ENCODE peak calls at places on chromosomes 3 and 15, in eight cellular contexts. K is lower lobe of right lung; Y is lung; M is testis; O is CD8-positive, alpha-beta T cell; U is pancreas; V is OCI-LY7; G is ovary. F is an unnamed sample. For H3K36me3, the result is how much of the 10 kb centered on the place peaks cover.

GRCh38 chr15:52730163-52730562 is 51.0 kb upstream of the ATOSA start:
- DNase-seq in U (no peak), O (peak), K (no peak), Y (no peak), V (peak), M (no peak), G (no peak), F (no peak)

GRCh38 chr15:41581110-41581509 is 22.1 kb downstream of the TYRO3 start:
- DNase-seq in G (no peak), K (no peak), V (peak), U (no peak), M (no peak), Y (no peak), O (no peak), F (no peak)

GRCh38 chr3:57557088-57557537 is 1.0 kb downstream of the PDE12 start:
- DNase-seq in U (no peak), K (peak), G (no peak), Y (peak), V (peak), M (peak), O (peak), F (peak)

GRCh38 chr15:79475312-79475711 is 43.2 kb downstream of the MINAR1 start:
- DNase-seq in V (no peak), K (no peak), Y (no peak), O (no peak), U (no peak), G (no peak), M (no peak), F (no peak)

GRCh38 chr3:156751461-156752025 is 74.6 kb upstream of the LEKR1 start:
- DNase-seq in K (no peak), O (no peak), Y (no peak), U (no peak), M (peak), V (no peak), G (peak), F (no peak)

GRCh38 chr15:50330921-50331320 is 24.1 kb downstream of the GABPB1 start:
- DNase-seq in K (no peak), G (no peak), O (no peak), U (no peak), Y (no peak), V (no peak), M (no peak), F (no peak)

GRCh38 chr15:95286316-95286880 is 1044.1 kb upstream of the NR2F2 start:
- DNase-seq in V (no peak), K (no peak), M (no peak), O (no peak), Y (no peak), G (peak), U (no peak), F (no peak)

GRCh38 chr15:74133071-74133702 is 2.8 kb downstream of the ISLR2 start:
- DNase-seq in M (no peak), G (no peak), U (no peak), Y (no peak), V (no peak), K (no peak), O (no peak), F (no peak)

GRCh38 chr3:59605944-59606534 is 556.2 kb upstream of the CFAP20DC start:
- DNase-seq in K (no peak), V (no peak), G (no peak), U (no peak), Y (no peak), O (no peak), M (no peak), F (no peak)

GRCh38 chr3:47412842-47413520 is 32.2 kb downstream of the PTPN23 start:
- DNase-seq in O (no peak), Y (no peak), K (no peak), U (no peak), V (no peak), M (no peak), G (no peak), F (no peak)
- H3K36me3 ChIP-seq in O (under half), Y (half or more), K (half or more), U (under half), V (half or more), M (under half), G (under half), F (half or more)

DNA sequence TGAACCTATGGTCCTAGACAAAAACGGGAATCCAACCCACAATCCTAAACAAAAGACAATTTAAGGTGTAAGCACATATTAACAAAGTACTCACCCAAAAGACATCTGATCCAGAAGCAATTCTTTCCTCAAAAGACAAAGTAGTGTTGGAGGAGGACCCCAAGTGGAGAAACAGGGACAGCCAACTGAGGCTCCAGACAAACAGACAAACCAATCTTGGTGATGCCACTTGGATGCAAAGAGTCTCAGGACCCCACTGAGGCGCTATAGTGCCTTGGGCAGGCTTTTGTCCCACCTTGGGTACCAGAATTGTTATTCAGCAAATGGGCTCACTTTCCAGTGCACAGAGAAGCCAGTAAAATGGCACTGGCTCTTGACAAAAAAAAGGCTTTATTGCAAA is 613.8 kb downstream of the DIPK2A start:
- DNase-seq in O (no peak), V (no peak), Y (no peak), U (no peak), G (no peak), K (no peak), M (no peak), F (no peak)
- TF ChIP-seq CTCF in O (no peak), V (no peak), Y (no peak), U (no peak), G (no peak), K (no peak), M (no peak), F (no peak)

GRCh38 chr3:115623414-115623868 is at the start of gene GAP43:
- DNase-seq in O (no peak), G (peak), V (no peak), Y (no peak), U (peak), M (peak), K (no peak), F (peak)

GRCh38 chr3:115626006-115626409 is 2.7 kb downstream of the GAP43 start:
- DNase-seq in G (no peak), U (no peak), V (no peak), Y (no peak), M (no peak), K (no peak), O (no peak), F (no peak)

GRCh38 chr3:115624898-115625297 is 1.6 kb downstream of the GAP43 start:
- DNase-seq in K (no peak), U (no peak), O (no peak), V (no peak), G (no peak), M (no peak), Y (no peak), F (no peak)

GRCh38 chr3:115626711-115627110 is 3.4 kb downstream of the GAP43 start:
- DNase-seq in U (no peak), O (no peak), V (no peak), Y (no peak), G (no peak), K (no peak), M (no peak), F (no peak)

DNA sequence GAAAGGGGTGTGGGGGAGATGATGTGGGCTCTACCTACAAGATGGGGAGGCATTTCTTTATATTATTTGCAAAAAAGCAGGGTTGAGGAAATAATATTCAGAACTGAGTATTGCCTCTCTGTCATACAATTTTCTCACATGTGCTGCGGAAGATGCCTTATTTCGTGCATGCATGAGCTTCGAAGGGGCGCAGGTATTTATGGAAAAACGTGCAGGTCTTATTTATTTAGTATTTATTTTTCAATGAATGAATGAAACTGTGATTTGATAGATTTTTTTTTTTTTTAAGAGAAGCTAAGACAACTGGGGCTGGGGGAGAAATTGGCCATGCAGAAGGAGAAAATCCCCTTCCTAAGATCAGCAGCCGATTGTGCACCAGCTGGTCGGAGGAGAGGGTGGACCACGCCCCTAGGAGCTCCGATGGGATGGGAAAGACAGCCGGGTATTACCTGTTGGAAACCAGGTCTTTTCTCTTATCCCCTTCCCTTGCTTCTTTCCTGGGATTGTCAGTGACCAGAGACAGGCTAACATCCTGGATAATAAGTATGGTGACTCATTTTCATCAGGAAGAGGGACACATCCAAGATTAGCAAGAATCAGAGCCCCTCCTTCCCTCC is 827 bp downstream of the GAP43 start:
- DNase-seq in U (no peak), O (no peak), G (no peak), V (no peak), Y (no peak), M (no peak), K (no peak), F (no peak)
- H3K4me3 ChIP-seq in U (no peak), O (no peak), G (no peak), V (no peak), Y (no peak), M (no peak), K (no peak), F (no peak)

GRCh38 chr3:172332256-172333041 is 115.8 kb downstream of the GHSR start:
- DNase-seq in Y (peak), M (peak), U (peak), K (peak), V (peak), G (peak), O (peak), F (peak)
- H3K36me3 ChIP-seq in Y (under half), M (under half), U (under half), K (half or more), V (under half), G (under half), O (under half), F (under half)

GRCh38 chr15:90893175-90894090 is 9.1 kb downstream of the FES start:
- DNase-seq in Y (no peak), M (no peak), G (no peak), O (no peak), K (no peak), V (peak), U (no peak), F (no peak)
- TF ChIP-seq CTCF in Y (no peak), M (no peak), G (no peak), O (no peak), K (no peak), V (peak), U (no peak), F (no peak)

DNA sequence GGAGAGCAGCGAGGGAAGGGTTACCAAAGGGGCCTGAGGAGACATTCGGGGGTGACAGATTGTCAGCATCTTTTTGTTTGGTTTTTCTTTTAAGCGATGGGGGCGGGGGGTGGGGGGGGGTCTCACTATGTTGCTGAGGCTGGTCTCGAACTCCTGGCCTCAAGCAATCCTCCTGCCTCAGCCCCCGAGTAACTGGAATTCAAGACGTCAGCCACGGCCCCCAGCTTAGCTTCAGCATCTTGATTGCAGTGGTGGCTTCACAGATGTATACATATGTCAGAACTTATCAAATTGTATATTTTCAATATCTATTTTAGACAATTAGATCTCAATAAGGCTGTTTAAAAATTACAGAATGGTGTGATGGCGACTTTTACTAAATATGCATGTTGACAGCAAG is 30.9 kb downstream of the ZDHHC19 start:
- DNase-seq in U (no peak), O (no peak), G (no peak), V (no peak), Y (no peak), K (peak), M (no peak), F (no peak)
- H3K4me3 ChIP-seq in U (no peak), O (peak), G (no peak), V (peak), Y (no peak), K (no peak), M (no peak), F (no peak)

GRCh38 chr3:123733341-123733740 is 148.5 kb upstream of the HACD2 start:
- DNase-seq in U (no peak), M (no peak), V (no peak), O (no peak), G (no peak), K (no peak), Y (no peak), F (no peak)
- H3K36me3 ChIP-seq in U (under half), M (under half), V (under half), O (under half), G (under half), K (under half), Y (under half), F (under half)

F was measured in thyroid gland.